ENCODE peak calls at places on chromosome 16, in four cellular contexts. H, D, W and A are unnamed samples.
A peak's percentile ranks its signal among the peaks of the same experiment; 100 is the strongest.

GRCh38 chr16:66430214-66430613 is 3.1 kb downstream of the BEAN1 start:
- ATAC-seq in D (no peak), H (no peak), W (no peak), A (no peak)

GRCh38 chr16:11482946-11483748 is 103.6 kb downstream of the LITAF start:
- ATAC-seq in D (no peak), H (no peak), W (no peak), A (no peak)

GRCh38 chr16:82639666-82640336 is 13.0 kb downstream of the CDH13 start:
- ATAC-seq in D (peak; percentile 78), W (peak; percentile 73), H (peak; percentile 87), A (no peak)

GRCh38 chr16:50688867-50689266 is 4.5 kb upstream of the NOD2 start:
- ATAC-seq in W (no peak), D (no peak), H (no peak), A (no peak)

GRCh38 chr16:80946481-80946880 is 60.2 kb downstream of the CMC2 start:
- ATAC-seq in W (no peak), H (no peak), D (no peak), A (no peak)

GRCh38 chr16:75097941-75098897 is 18.4 kb downstream of the LDHD start:
- ATAC-seq in D (peak; percentile 94), W (peak; percentile 81), H (no peak), A (peak; percentile 97)

GRCh38 chr16:29310852-29311314 is 95.6 kb downstream of the NPIPB11 start:
- ATAC-seq in H (no peak), W (no peak), D (no peak), A (no peak)

GRCh38 chr16:86449377-86450095 is 60.8 kb upstream of the FOXF1 start:
- ATAC-seq in H (no peak), W (no peak), D (no peak), A (no peak)

GRCh38 chr16:70610273-70611223 is 35.8 kb upstream of the IL34 start:
- ATAC-seq in D (no peak), W (no peak), H (no peak), A (no peak)

GRCh38 chr16:7597677-7598076 is 265.0 kb downstream of the RBFOX1 start:
- ATAC-seq in D (no peak), W (no peak), H (no peak), A (no peak)

GRCh38 chr16:88456356-88457292 is 3.5 kb downstream of the ZFPM1 start:
- ATAC-seq in W (no peak), D (no peak), H (no peak), A (peak; percentile 31)

GRCh38 chr16:29678691-29679267 is at the start of gene QPRT:
- ATAC-seq in W (peak; percentile 17), D (no peak), H (no peak), A (no peak)